ENCODE peak calls at places on chromosomes 1 and 21, in four cellular contexts. M is head of caudate nucleus, B is HTR-8/SVneo, D is body of pancreas. E is an unnamed sample.

GRCh38 chr1:157201767-157202166 is 63.6 kb upstream of the ETV3 start:
- DNase-seq in M (no peak), B (no peak), D (no peak), E (no peak)

GRCh38 chr1:107862064-107862463 is 102.9 kb downstream of the VAV3 start:
- DNase-seq in M (no peak), B (no peak), D (no peak), E (no peak)

GRCh38 chr1:96510911-96511310 is 210.7 kb upstream of the PTBP2 start:
- DNase-seq in M (no peak), B (no peak), D (no peak), E (no peak)

GRCh38 chr1:97082160-97082848 is 360.7 kb downstream of the PTBP2 start:
- DNase-seq in M (no peak), B (no peak), D (no peak), E (no peak)

GRCh38 chr1:168243636-168244212 is 17.9 kb downstream of the SFT2D2 start:
- DNase-seq in M (no peak), B (no peak), D (no peak), E (no peak)

GRCh38 chr21:43278766-43279577 is 110.2 kb downstream of the CRYAA start:
- DNase-seq in M (no peak), B (no peak), D (no peak), E (no peak)

GRCh38 chr1:52659356-52659755 is 26.4 kb downstream of the SHISAL2A start:
- DNase-seq in M (no peak), B (no peak), D (no peak), E (no peak)

GRCh38 chr1:41361495-41362356 is 492 bp downstream of the FOXO6 start:
- DNase-seq in M (no peak), B (no peak), D (no peak), E (no peak)

GRCh38 chr1:26862781-26863676 is at the start of gene SFN:
- DNase-seq in M (peak; percentile 66), B (no peak), D (peak; percentile 59), E (peak; percentile 88)

GRCh38 chr1:172266528-172267174 is 153.8 kb upstream of the C1orf105 start:
- DNase-seq in M (no peak), B (no peak), D (no peak), E (no peak)

E was measured in stomach.